ENCODE peak calls at places on chromosomes 7 and 10, in six cellular contexts. R, D, Q, I, L and Y are unnamed samples.

GRCh38 chr10:70324951-70325781 is 41.4 kb upstream of the NPFFR1 start:
- DNase-seq in R (no peak), D (peak; percentile 58), Q (no peak), I (no peak), L (no peak), Y (no peak)

GRCh38 chr10:92590623-92591549 is 2.0 kb upstream of the KIF11 start:
- DNase-seq in R (peak; percentile 49), D (no peak), Q (peak; percentile 69), I (peak; percentile 31), L (peak; percentile 26), Y (peak; percentile 46)

GRCh38 chr7:151081170-151082101 is 827 bp upstream of the FASTK start:
- DNase-seq in R (no peak), D (no peak), Q (no peak), I (no peak), L (no peak), Y (peak; percentile 43)

GRCh38 chr7:55472928-55473725 is 99.2 kb downstream of the VOPP1 start:
- DNase-seq in R (no peak), D (no peak), Q (no peak), I (no peak), L (no peak), Y (no peak)

GRCh38 chr7:125847706-125848105 is 918.1 kb upstream of the POT1 start:
- DNase-seq in R (no peak), D (no peak), Q (no peak), I (no peak), L (no peak), Y (no peak)

GRCh38 chr10:3173173-3173878 is 744 bp upstream of the PITRM1 start:
- DNase-seq in R (peak; percentile 58), D (no peak), Q (no peak), I (no peak), L (no peak), Y (no peak)

GRCh38 chr7:69430502-69431145 is 167.7 kb upstream of the AUTS2 start:
- DNase-seq in R (no peak), D (peak; percentile 73), Q (no peak), I (no peak), L (peak; percentile 49), Y (peak; percentile 35)

GRCh38 chr7:151237244-151238189 is 5.2 kb downstream of the CHPF2 start:
- DNase-seq in R (no peak), D (peak; percentile 64), Q (no peak), I (no peak), L (no peak), Y (no peak)

GRCh38 chr7:21984042-21984441 is 38.3 kb upstream of the CDCA7L start:
- DNase-seq in R (no peak), D (no peak), Q (no peak), I (no peak), L (no peak), Y (no peak)

GRCh38 chr10:12596055-12596576 is 246.8 kb downstream of the CAMK1D start:
- DNase-seq in R (no peak), D (no peak), Q (no peak), I (no peak), L (no peak), Y (no peak)

GRCh38 chr10:130915065-130915464 is 396.5 kb downstream of the TCERG1L start:
- DNase-seq in R (no peak), D (no peak), Q (no peak), I (no peak), L (no peak), Y (no peak)

GRCh38 chr7:26787696-26788095 is 76.7 kb downstream of the SKAP2 start:
- DNase-seq in R (no peak), D (no peak), Q (no peak), I (no peak), L (no peak), Y (no peak)

GRCh38 chr10:97827778-97828291 is 21.8 kb upstream of the GOLGA7B start:
- DNase-seq in R (no peak), D (no peak), Q (no peak), I (no peak), L (no peak), Y (no peak)

GRCh38 chr10:28679941-28680752 is 2.8 kb downstream of the BAMBI start:
- DNase-seq in R (no peak), D (no peak), Q (no peak), I (no peak), L (no peak), Y (no peak)

GRCh38 chr7:22587322-22587721 is 87.3 kb upstream of the STEAP1B start:
- DNase-seq in R (no peak), D (no peak), Q (no peak), I (no peak), L (no peak), Y (no peak)

GRCh38 chr7:77540402-77540822 is 3.3 kb downstream of the PTPN12 start:
- DNase-seq in R (no peak), D (no peak), Q (no peak), I (no peak), L (no peak), Y (no peak)

GRCh38 chr7:41943098-41943577 is 240.2 kb upstream of the INHBA start:
- DNase-seq in R (peak; percentile 50), D (peak; percentile 93), Q (peak; percentile 79), I (peak; percentile 77), L (peak; percentile 83), Y (peak; percentile 85)

GRCh38 chr10:96587255-96588059 is 645 bp upstream of the TM9SF3 start:
- DNase-seq in R (peak; percentile 34), D (peak; percentile 91), Q (peak; percentile 83), I (no peak), L (peak; percentile 73), Y (peak; percentile 72)

GRCh38 chr10:129658673-129659072 is 191.6 kb downstream of the MGMT start:
- DNase-seq in R (no peak), D (no peak), Q (no peak), I (no peak), L (no peak), Y (no peak)
- TF ChIP-seq CTCF in R (no peak), D (no peak), Q (peak; percentile 9), I (no peak), L (no peak), Y (no peak)

GRCh38 chr10:22700489-22700888 is 13.9 kb downstream of the PIP4K2A start:
- DNase-seq in R (no peak), D (no peak), Q (no peak), I (no peak), L (no peak), Y (no peak)
- TF ChIP-seq POLR2A in R (no peak), D (no peak), Q (no peak), I (no peak), L (no peak), Y (no peak)

DNA sequence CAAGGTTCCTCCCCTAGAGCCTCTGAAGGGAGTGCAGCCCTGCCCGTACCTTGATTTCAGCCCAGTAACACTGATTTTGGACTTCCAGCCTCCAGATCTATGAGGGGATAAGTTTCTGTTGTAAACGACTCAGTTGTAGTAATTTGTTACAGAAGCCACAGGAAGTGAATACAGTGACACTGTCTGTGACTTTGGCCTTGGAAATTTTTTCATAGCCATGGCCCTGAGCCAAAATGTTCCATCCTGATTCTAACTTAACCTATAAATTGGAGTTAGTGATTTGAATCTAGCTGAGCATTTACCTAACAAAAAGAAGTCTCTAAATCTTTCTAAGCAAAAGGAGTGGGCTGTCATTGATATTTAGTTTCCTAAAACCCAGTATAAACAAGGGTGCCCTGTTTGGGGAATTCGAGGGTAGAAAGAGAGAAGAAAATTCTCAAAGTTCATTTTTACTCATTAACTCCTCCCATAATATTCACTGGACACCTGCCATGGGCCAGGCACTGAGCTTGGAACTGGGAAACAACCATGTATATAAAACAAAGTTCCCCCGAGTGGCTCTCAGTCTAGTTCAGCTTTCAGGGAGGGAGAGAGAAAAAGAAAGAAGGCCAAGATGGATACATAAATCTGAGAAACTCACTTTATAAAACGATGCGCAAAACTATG is 162.3 kb downstream of the SKIDA1 start:
- DNase-seq in R (no peak), D (no peak), Q (no peak), I (peak; percentile 32), L (no peak), Y (no peak)
- H3K27ac ChIP-seq in R (peak overlapping the region; percentile 98), D (no peak overlapping the region), Q (no peak overlapping the region), I (peak overlapping the region; percentile 81), L (no peak overlapping the region), Y (peak overlapping the region; percentile 46)

GRCh38 chr10:71980181-71981023 is 16.2 kb downstream of the CHST3 start:
- DNase-seq in R (no peak), D (no peak), Q (peak; percentile 48), I (no peak), L (no peak), Y (peak; percentile 11)

GRCh38 chr10:71981868-71982230 is 17.7 kb downstream of the CHST3 start:
- DNase-seq in R (no peak), D (no peak), Q (no peak), I (no peak), L (no peak), Y (no peak)

GRCh38 chr10:71981024-71981867 is 17.1 kb downstream of the CHST3 start:
- DNase-seq in R (no peak), D (peak; percentile 81), Q (no peak), I (no peak), L (peak; percentile 65), Y (peak; percentile 39)

GRCh38 chr10:71984126-71984797 is 20.1 kb downstream of the CHST3 start:
- DNase-seq in R (no peak), D (peak; percentile 50), Q (no peak), I (no peak), L (no peak), Y (no peak)

GRCh38 chr10:71982269-71983178 is 18.3 kb downstream of the CHST3 start:
- DNase-seq in R (no peak), D (peak; percentile 50), Q (no peak), I (no peak), L (no peak), Y (no peak)
- TF ChIP-seq CTCF in R (no peak), D (no peak), Q (no peak), I (no peak), L (no peak), Y (no peak)

DNA sequence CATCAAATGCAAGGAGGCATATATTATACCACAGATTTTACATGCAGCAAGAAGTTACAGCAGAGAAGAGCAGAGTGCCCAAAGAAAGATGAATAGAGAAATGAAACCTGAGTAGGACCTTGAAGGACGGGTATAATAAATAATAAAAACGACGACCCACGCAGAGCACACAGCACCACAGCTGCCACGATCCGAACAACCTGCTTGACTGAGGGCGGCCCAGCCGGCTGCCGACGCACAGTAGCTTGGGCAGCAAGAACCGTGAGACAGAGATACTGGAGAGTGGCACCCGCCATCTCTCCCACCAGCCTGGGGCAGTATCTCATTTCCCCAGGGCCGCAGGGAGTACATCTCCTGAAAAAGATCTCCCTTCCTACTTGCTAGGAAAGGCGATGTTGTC is 78.9 kb downstream of the HIPK2 start:
- DNase-seq in R (no peak), D (no peak), Q (no peak), I (no peak), L (no peak), Y (no peak)
- TF ChIP-seq POLR2A in R (no peak), D (no peak), Q (no peak), I (no peak), L (no peak), Y (no peak)

GRCh38 chr7:84070770-84071169 is 123.8 kb downstream of the SEMA3A start:
- DNase-seq in R (no peak), D (no peak), Q (no peak), I (no peak), L (no peak), Y (no peak)
- H3K27ac ChIP-seq in R (no peak overlapping the region), D (no peak overlapping the region), Q (no peak overlapping the region), I (no peak overlapping the region), L (no peak overlapping the region), Y (no peak overlapping the region)